ENCODE peak calls at places on chromosomes 4 and X, in eight cellular contexts. J is stimulated activated CD4-positive, alpha-beta T cell treated with anti-CD3 and anti-CD28 coated beads, Interleukin-1b, Interleukin-23, amount 100 ng/mL, for 4 hours; O is nucleus accumbens; X is EH; E is hypothalamus; D is H7; V is stimulated activated effector memory CD8-positive, alpha-beta T cell treated with anti-CD3 and anti-CD28 coated beads, Interleukin-12 subunit alpha, Interleukin-12 subunit beta, amount 100 ng/mL, for 72 hours; G is type B pancreatic cell. S is an unnamed sample.

GRCh38 chrX:109049903-109050302 is 313.5 kb upstream of the IRS4 start:
- DNase-seq in J (no peak), G (no peak), E (no peak), D (peak), X (no peak), V (no peak), O (no peak), S (no peak)

GRCh38 chr4:20658456-20658855 is 41.8 kb upstream of the PACRGL start:
- DNase-seq in D (no peak), G (no peak), E (no peak), V (no peak), J (no peak), X (no peak), O (no peak), S (no peak)

GRCh38 chr4:56668267-56668666 is 12.8 kb downstream of the HOPX start:
- DNase-seq in O (no peak), E (no peak), X (peak), J (no peak), D (peak), V (no peak), G (no peak), S (no peak)

GRCh38 chr4:3809451-3810110 is 43.4 kb downstream of the ADRA2C start:
- DNase-seq in X (no peak), V (no peak), G (no peak), E (no peak), O (no peak), D (no peak), J (no peak), S (no peak)

GRCh38 chrX:34140816-34141215 is 8.7 kb upstream of the FAM47A start:
- DNase-seq in J (no peak), D (no peak), V (no peak), X (no peak), O (no peak), E (no peak), G (no peak), S (no peak)

GRCh38 chr4:132332932-132333722 is 816.0 kb upstream of the PCDH10 start:
- DNase-seq in G (no peak), X (peak), V (no peak), D (peak), O (no peak), J (no peak), E (no peak), S (no peak)

GRCh38 chrX:46310815-46311497 is 234.3 kb downstream of the ZNF674 start:
- DNase-seq in O (no peak), J (no peak), E (no peak), X (peak), G (no peak), D (no peak), V (no peak), S (no peak)

GRCh38 chrX:440636-441035 is 53.9 kb upstream of the PPP2R3B start:
- DNase-seq in E (no peak), G (no peak), J (no peak), O (no peak), X (no peak), V (no peak), D (no peak), S (no peak)

GRCh38 chrX:47483310-47484268 is 567 bp upstream of the ZNF41 start:
- DNase-seq in O (peak), X (peak), G (no peak), J (no peak), V (no peak), E (no peak), D (peak), S (peak)

GRCh38 chr4:133000012-133000411 is 149.1 kb upstream of the PCDH10 start:
- DNase-seq in D (no peak), J (no peak), G (no peak), V (no peak), O (no peak), X (no peak), E (no peak), S (no peak)

GRCh38 chr4:123398151-123398802 is 1.7 kb downstream of the SPRY1 start:
- DNase-seq in E (peak), D (peak), X (peak), O (peak), V (peak), J (peak), G (peak), S (peak)

GRCh38 chrX:80285131-80285773 is 135.0 kb upstream of the TENT5D start:
- DNase-seq in O (no peak), X (peak), J (no peak), E (no peak), D (peak), G (no peak), V (peak), S (peak)

GRCh38 chrX:56763556-56764152 is 34.6 kb downstream of the NBDY start:
- DNase-seq in G (no peak), V (no peak), O (no peak), D (peak), J (peak), E (no peak), X (no peak), S (no peak)

GRCh38 chr4:149999485-150000074 is 78.7 kb upstream of the DCLK2 start:
- DNase-seq in X (peak), E (no peak), G (no peak), D (peak), O (peak), J (no peak), V (no peak), S (peak)